ENCODE peak calls at places on chromosomes 13 and 19, in four cellular contexts. U, Y, N and M are unnamed samples.

GRCh38 chr19:51441410-51442390 is 16.6 kb downstream of the SIGLEC8 start:
- DNase-seq in U (no peak), Y (peak; percentile 82), N (no peak), M (peak; percentile 59)

GRCh38 chr13:49347650-49348385 is 96.0 kb downstream of the CAB39L start:
- DNase-seq in U (no peak), Y (no peak), N (no peak), M (no peak)

GRCh38 chr13:32737111-32737571 is 150.9 kb downstream of the PDS5B start:
- DNase-seq in U (no peak), Y (no peak), N (no peak), M (no peak)

GRCh38 chr13:50323440-50324070 is 308.3 kb downstream of the KCNRG start:
- DNase-seq in U (no peak), Y (no peak), N (no peak), M (no peak)

GRCh38 chr13:83895994-83896580 is 13.8 kb upstream of the SLITRK1 start:
- DNase-seq in U (no peak), Y (no peak), N (no peak), M (no peak)

GRCh38 chr13:50805805-50806204 is 37.7 kb downstream of the DLEU7 start:
- DNase-seq in U (no peak), Y (no peak), N (no peak), M (no peak)

GRCh38 chr13:108830916-108831315 is 201.5 kb downstream of the MYO16 start:
- DNase-seq in U (no peak), Y (no peak), N (no peak), M (no peak)

GRCh38 chr19:28636706-28637105 is 576.2 kb downstream of the UQCRFS1 start:
- DNase-seq in U (no peak), Y (no peak), N (no peak), M (no peak)

GRCh38 chr19:8046569-8047165 is 5.9 kb upstream of the CCL25 start:
- DNase-seq in U (no peak), Y (no peak), N (no peak), M (no peak)

GRCh38 chr19:38376576-38376975 is 2.2 kb downstream of the PSMD8 start:
- DNase-seq in U (no peak), Y (no peak), N (no peak), M (no peak)

GRCh38 chr13:34247596-34247995 is 429.6 kb downstream of the RFC3 start:
- DNase-seq in U (no peak), Y (no peak), N (no peak), M (no peak)

GRCh38 chr19:29449371-29449770 is 76.4 kb upstream of the VSTM2B start:
- DNase-seq in U (no peak), Y (no peak), N (no peak), M (no peak)

GRCh38 chr13:99982741-99983400 is 1.3 kb downstream of the ZIC2 start:
- DNase-seq in U (no peak), Y (no peak), N (no peak), M (no peak)

GRCh38 chr13:114068723-114069322 is 63.6 kb downstream of the RASA3 start:
- DNase-seq in U (no peak), Y (no peak), N (peak; percentile 72), M (no peak)

GRCh38 chr19:11096210-11096841 is 7.1 kb downstream of the LDLR start:
- DNase-seq in U (peak; percentile 74), Y (no peak), N (peak; percentile 77), M (no peak)

GRCh38 chr19:41933131-41933458 is 4.8 kb upstream of the ERFL start:
- DNase-seq in U (no peak), Y (no peak), N (no peak), M (no peak)

GRCh38 chr19:44003461-44004134 is 841 bp downstream of the ZNF230 start:
- DNase-seq in U (no peak), Y (no peak), N (no peak), M (no peak)

GRCh38 chr19:44876930-44877530 is 14.0 kb upstream of the TOMM40 start:
- DNase-seq in U (no peak), Y (no peak), N (no peak), M (no peak)

GRCh38 chr13:77751513-77752456 is 54.3 kb downstream of the SLAIN1 start:
- DNase-seq in U (no peak), Y (peak; percentile 24), N (no peak), M (no peak)

GRCh38 chr19:12939292-12939606 is 840 bp downstream of the CALR start:
- DNase-seq in U (no peak), Y (no peak), N (no peak), M (no peak)

GRCh38 chr13:77521595-77522367 is 13.7 kb upstream of the SCEL start:
- DNase-seq in U (no peak), Y (no peak), N (no peak), M (no peak)

GRCh38 chr19:28563964-28564914 is 648.7 kb downstream of the UQCRFS1 start:
- DNase-seq in U (no peak), Y (no peak), N (no peak), M (no peak)

GRCh38 chr13:40221460-40222201 is 444.8 kb downstream of the FOXO1 start:
- DNase-seq in U (no peak), Y (no peak), N (no peak), M (no peak)

GRCh38 chr19:46124638-46125115 is at the start of gene IGFL3:
- DNase-seq in U (no peak), Y (no peak), N (no peak), M (no peak)

GRCh38 chr13:41660426-41660825 is 203.1 kb downstream of the RGCC start:
- DNase-seq in U (no peak), Y (no peak), N (no peak), M (no peak)

GRCh38 chr13:107803822-107804495 is 411.4 kb downstream of the LIG4 start:
- DNase-seq in U (no peak), Y (no peak), N (no peak), M (no peak)

GRCh38 chr19:18789883-18790565 is 1.1 kb downstream of the COMP start:
- DNase-seq in U (no peak), Y (peak; percentile 34), N (peak; percentile 88), M (no peak)

GRCh38 chr19:38839816-38840582 is 8.4 kb upstream of the ECH1 start:
- DNase-seq in U (no peak), Y (no peak), N (no peak), M (no peak)

GRCh38 chr19:610801-611505 is 21.3 kb downstream of the HCN2 start:
- DNase-seq in U (peak; percentile 68), Y (peak; percentile 43), N (no peak), M (peak; percentile 82)

GRCh38 chr19:11142528-11143171 is 12.9 kb downstream of the SPC24 start:
- DNase-seq in U (peak; percentile 94), Y (no peak), N (peak; percentile 97), M (no peak)

GRCh38 chr19:38629568-38629967 is 10.6 kb downstream of the EIF3K start:
- DNase-seq in U (no peak), Y (no peak), N (no peak), M (no peak)

GRCh38 chr13:111900390-111901180 is 166.4 kb upstream of the SOX1 start:
- DNase-seq in U (no peak), Y (no peak), N (peak; percentile 44), M (no peak)